ENCODE peak calls at places on chromosomes 7 and 10, in nine cellular contexts. One of them, this sample, is unnamed.

GRCh38 chr10:84329986-84330651 is 1.7 kb downstream of the CCSER2 start:
- DNase-seq in stimulated activated CD4-positive, alpha-beta T cell treated with anti-CD3 and anti-CD28 coated beads, Interleukin-4, amount 100 ng/mL, for 48 hours: no peak
- DNase-seq in activated naive CD8-positive, alpha-beta T cell treated with anti-CD3 and anti-CD28 coated beads, Interleukin-2, amount 50 U/mL, for 24 hours: no peak
- DNase-seq in activated CD4-positive, CD25-positive, alpha-beta regulatory T cell treated with anti-CD3 and anti-CD28 coated beads, Interleukin-2, amount 50 U/mL, for 72 hours: no peak
- DNase-seq in sigmoid colon: no peak
- DNase-seq in stimulated activated CD8-positive, alpha-beta memory T cell treated with anti-CD3 and anti-CD28 coated beads, Interleukin-15, amount 100 ng/mL, for 4 hours: no peak
- DNase-seq in body of pancreas: no peak
- DNase-seq in CD8-positive, alpha-beta T cell: no peak
- DNase-seq in tibial nerve: no peak
- DNase-seq in this sample: no peak

GRCh38 chr10:5323446-5323845 is 41.3 kb upstream of the UCN3 start:
- DNase-seq in tibial nerve: no peak
- DNase-seq in stimulated activated CD8-positive, alpha-beta memory T cell treated with anti-CD3 and anti-CD28 coated beads, Interleukin-15, amount 100 ng/mL, for 4 hours: no peak
- DNase-seq in stimulated activated CD4-positive, alpha-beta T cell treated with anti-CD3 and anti-CD28 coated beads, Interleukin-4, amount 100 ng/mL, for 48 hours: no peak
- DNase-seq in CD8-positive, alpha-beta T cell: no peak
- DNase-seq in body of pancreas: no peak
- DNase-seq in activated naive CD8-positive, alpha-beta T cell treated with anti-CD3 and anti-CD28 coated beads, Interleukin-2, amount 50 U/mL, for 24 hours: no peak
- DNase-seq in activated CD4-positive, CD25-positive, alpha-beta regulatory T cell treated with anti-CD3 and anti-CD28 coated beads, Interleukin-2, amount 50 U/mL, for 72 hours: no peak
- DNase-seq in sigmoid colon: no peak
- DNase-seq in this sample: no peak

GRCh38 chr10:70234668-70235447 is 1.6 kb upstream of the PPA1 start:
- DNase-seq in activated naive CD8-positive, alpha-beta T cell treated with anti-CD3 and anti-CD28 coated beads, Interleukin-2, amount 50 U/mL, for 24 hours: no peak
- DNase-seq in tibial nerve: peak; percentile 65
- DNase-seq in stimulated activated CD4-positive, alpha-beta T cell treated with anti-CD3 and anti-CD28 coated beads, Interleukin-4, amount 100 ng/mL, for 48 hours: no peak
- DNase-seq in activated CD4-positive, CD25-positive, alpha-beta regulatory T cell treated with anti-CD3 and anti-CD28 coated beads, Interleukin-2, amount 50 U/mL, for 72 hours: no peak
- DNase-seq in CD8-positive, alpha-beta T cell: no peak
- DNase-seq in body of pancreas: no peak
- DNase-seq in sigmoid colon: no peak
- DNase-seq in stimulated activated CD8-positive, alpha-beta memory T cell treated with anti-CD3 and anti-CD28 coated beads, Interleukin-15, amount 100 ng/mL, for 4 hours: no peak
- DNase-seq in this sample: peak; percentile 90

GRCh38 chr7:30252885-30253795 is 31.3 kb upstream of the ZNRF2 start:
- DNase-seq in sigmoid colon: peak; percentile 70
- DNase-seq in CD8-positive, alpha-beta T cell: no peak
- DNase-seq in stimulated activated CD8-positive, alpha-beta memory T cell treated with anti-CD3 and anti-CD28 coated beads, Interleukin-15, amount 100 ng/mL, for 4 hours: no peak
- DNase-seq in activated CD4-positive, CD25-positive, alpha-beta regulatory T cell treated with anti-CD3 and anti-CD28 coated beads, Interleukin-2, amount 50 U/mL, for 72 hours: no peak
- DNase-seq in activated naive CD8-positive, alpha-beta T cell treated with anti-CD3 and anti-CD28 coated beads, Interleukin-2, amount 50 U/mL, for 24 hours: no peak
- DNase-seq in body of pancreas: peak; percentile 76
- DNase-seq in stimulated activated CD4-positive, alpha-beta T cell treated with anti-CD3 and anti-CD28 coated beads, Interleukin-4, amount 100 ng/mL, for 48 hours: no peak
- DNase-seq in tibial nerve: no peak
- DNase-seq in this sample: peak; percentile 12

GRCh38 chr10:45552476-45552875 is 120.1 kb downstream of the ZFAND4 start:
- DNase-seq in CD8-positive, alpha-beta T cell: no peak
- DNase-seq in activated naive CD8-positive, alpha-beta T cell treated with anti-CD3 and anti-CD28 coated beads, Interleukin-2, amount 50 U/mL, for 24 hours: no peak
- DNase-seq in activated CD4-positive, CD25-positive, alpha-beta regulatory T cell treated with anti-CD3 and anti-CD28 coated beads, Interleukin-2, amount 50 U/mL, for 72 hours: no peak
- DNase-seq in body of pancreas: no peak
- DNase-seq in stimulated activated CD4-positive, alpha-beta T cell treated with anti-CD3 and anti-CD28 coated beads, Interleukin-4, amount 100 ng/mL, for 48 hours: no peak
- DNase-seq in stimulated activated CD8-positive, alpha-beta memory T cell treated with anti-CD3 and anti-CD28 coated beads, Interleukin-15, amount 100 ng/mL, for 4 hours: no peak
- DNase-seq in sigmoid colon: no peak
- DNase-seq in tibial nerve: no peak
- DNase-seq in this sample: no peak

GRCh38 chr10:122853665-122854313 is 8.1 kb upstream of the CUZD1 start:
- DNase-seq in activated CD4-positive, CD25-positive, alpha-beta regulatory T cell treated with anti-CD3 and anti-CD28 coated beads, Interleukin-2, amount 50 U/mL, for 72 hours: no peak
- DNase-seq in stimulated activated CD8-positive, alpha-beta memory T cell treated with anti-CD3 and anti-CD28 coated beads, Interleukin-15, amount 100 ng/mL, for 4 hours: no peak
- DNase-seq in tibial nerve: no peak
- DNase-seq in CD8-positive, alpha-beta T cell: no peak
- DNase-seq in stimulated activated CD4-positive, alpha-beta T cell treated with anti-CD3 and anti-CD28 coated beads, Interleukin-4, amount 100 ng/mL, for 48 hours: no peak
- DNase-seq in body of pancreas: no peak
- DNase-seq in activated naive CD8-positive, alpha-beta T cell treated with anti-CD3 and anti-CD28 coated beads, Interleukin-2, amount 50 U/mL, for 24 hours: no peak
- DNase-seq in sigmoid colon: no peak
- DNase-seq in this sample: peak; percentile 43

GRCh38 chr7:140298213-140298612 is 100.1 kb downstream of the SLC37A3 start:
- DNase-seq in activated naive CD8-positive, alpha-beta T cell treated with anti-CD3 and anti-CD28 coated beads, Interleukin-2, amount 50 U/mL, for 24 hours: no peak
- DNase-seq in body of pancreas: no peak
- DNase-seq in sigmoid colon: no peak
- DNase-seq in tibial nerve: no peak
- DNase-seq in activated CD4-positive, CD25-positive, alpha-beta regulatory T cell treated with anti-CD3 and anti-CD28 coated beads, Interleukin-2, amount 50 U/mL, for 72 hours: no peak
- DNase-seq in stimulated activated CD8-positive, alpha-beta memory T cell treated with anti-CD3 and anti-CD28 coated beads, Interleukin-15, amount 100 ng/mL, for 4 hours: no peak
- DNase-seq in CD8-positive, alpha-beta T cell: no peak
- DNase-seq in stimulated activated CD4-positive, alpha-beta T cell treated with anti-CD3 and anti-CD28 coated beads, Interleukin-4, amount 100 ng/mL, for 48 hours: no peak
- DNase-seq in this sample: no peak

GRCh38 chr10:36494386-36494785 is 631.0 kb upstream of the ANKRD30A start:
- DNase-seq in tibial nerve: no peak
- DNase-seq in activated CD4-positive, CD25-positive, alpha-beta regulatory T cell treated with anti-CD3 and anti-CD28 coated beads, Interleukin-2, amount 50 U/mL, for 72 hours: no peak
- DNase-seq in activated naive CD8-positive, alpha-beta T cell treated with anti-CD3 and anti-CD28 coated beads, Interleukin-2, amount 50 U/mL, for 24 hours: no peak
- DNase-seq in body of pancreas: no peak
- DNase-seq in CD8-positive, alpha-beta T cell: no peak
- DNase-seq in sigmoid colon: no peak
- DNase-seq in stimulated activated CD4-positive, alpha-beta T cell treated with anti-CD3 and anti-CD28 coated beads, Interleukin-4, amount 100 ng/mL, for 48 hours: no peak
- DNase-seq in stimulated activated CD8-positive, alpha-beta memory T cell treated with anti-CD3 and anti-CD28 coated beads, Interleukin-15, amount 100 ng/mL, for 4 hours: no peak
- DNase-seq in this sample: peak; percentile 74

GRCh38 chr10:78696791-78697420 is 371.9 kb upstream of the ZMIZ1 start:
- DNase-seq in CD8-positive, alpha-beta T cell: no peak
- DNase-seq in stimulated activated CD4-positive, alpha-beta T cell treated with anti-CD3 and anti-CD28 coated beads, Interleukin-4, amount 100 ng/mL, for 48 hours: no peak
- DNase-seq in activated naive CD8-positive, alpha-beta T cell treated with anti-CD3 and anti-CD28 coated beads, Interleukin-2, amount 50 U/mL, for 24 hours: no peak
- DNase-seq in sigmoid colon: no peak
- DNase-seq in activated CD4-positive, CD25-positive, alpha-beta regulatory T cell treated with anti-CD3 and anti-CD28 coated beads, Interleukin-2, amount 50 U/mL, for 72 hours: no peak
- DNase-seq in stimulated activated CD8-positive, alpha-beta memory T cell treated with anti-CD3 and anti-CD28 coated beads, Interleukin-15, amount 100 ng/mL, for 4 hours: no peak
- DNase-seq in body of pancreas: peak; percentile 24
- DNase-seq in tibial nerve: no peak
- DNase-seq in this sample: no peak

GRCh38 chr10:17474595-17474994 is 20.2 kb upstream of the ST8SIA6 start:
- DNase-seq in activated CD4-positive, CD25-positive, alpha-beta regulatory T cell treated with anti-CD3 and anti-CD28 coated beads, Interleukin-2, amount 50 U/mL, for 72 hours: no peak
- DNase-seq in tibial nerve: no peak
- DNase-seq in sigmoid colon: no peak
- DNase-seq in stimulated activated CD4-positive, alpha-beta T cell treated with anti-CD3 and anti-CD28 coated beads, Interleukin-4, amount 100 ng/mL, for 48 hours: no peak
- DNase-seq in CD8-positive, alpha-beta T cell: no peak
- DNase-seq in body of pancreas: no peak
- DNase-seq in activated naive CD8-positive, alpha-beta T cell treated with anti-CD3 and anti-CD28 coated beads, Interleukin-2, amount 50 U/mL, for 24 hours: no peak
- DNase-seq in stimulated activated CD8-positive, alpha-beta memory T cell treated with anti-CD3 and anti-CD28 coated beads, Interleukin-15, amount 100 ng/mL, for 4 hours: no peak
- DNase-seq in this sample: peak; percentile 31

GRCh38 chr7:83210459-83210858 is 47.8 kb upstream of the PCLO start:
- DNase-seq in sigmoid colon: no peak
- DNase-seq in stimulated activated CD8-positive, alpha-beta memory T cell treated with anti-CD3 and anti-CD28 coated beads, Interleukin-15, amount 100 ng/mL, for 4 hours: no peak
- DNase-seq in stimulated activated CD4-positive, alpha-beta T cell treated with anti-CD3 and anti-CD28 coated beads, Interleukin-4, amount 100 ng/mL, for 48 hours: no peak
- DNase-seq in CD8-positive, alpha-beta T cell: no peak
- DNase-seq in body of pancreas: no peak
- DNase-seq in activated CD4-positive, CD25-positive, alpha-beta regulatory T cell treated with anti-CD3 and anti-CD28 coated beads, Interleukin-2, amount 50 U/mL, for 72 hours: no peak
- DNase-seq in tibial nerve: no peak
- DNase-seq in activated naive CD8-positive, alpha-beta T cell treated with anti-CD3 and anti-CD28 coated beads, Interleukin-2, amount 50 U/mL, for 24 hours: no peak
- DNase-seq in this sample: no peak

GRCh38 chr7:44534087-44534486 is 7.0 kb downstream of the NPC1L1 start:
- DNase-seq in activated CD4-positive, CD25-positive, alpha-beta regulatory T cell treated with anti-CD3 and anti-CD28 coated beads, Interleukin-2, amount 50 U/mL, for 72 hours: no peak
- DNase-seq in activated naive CD8-positive, alpha-beta T cell treated with anti-CD3 and anti-CD28 coated beads, Interleukin-2, amount 50 U/mL, for 24 hours: no peak
- DNase-seq in body of pancreas: no peak
- DNase-seq in stimulated activated CD4-positive, alpha-beta T cell treated with anti-CD3 and anti-CD28 coated beads, Interleukin-4, amount 100 ng/mL, for 48 hours: no peak
- DNase-seq in stimulated activated CD8-positive, alpha-beta memory T cell treated with anti-CD3 and anti-CD28 coated beads, Interleukin-15, amount 100 ng/mL, for 4 hours: no peak
- DNase-seq in CD8-positive, alpha-beta T cell: no peak
- DNase-seq in tibial nerve: no peak
- DNase-seq in sigmoid colon: no peak
- DNase-seq in this sample: peak; percentile 44

GRCh38 chr7:105849122-105849855 is 27.1 kb downstream of the ATXN7L1 start:
- DNase-seq in stimulated activated CD8-positive, alpha-beta memory T cell treated with anti-CD3 and anti-CD28 coated beads, Interleukin-15, amount 100 ng/mL, for 4 hours: peak; percentile 42
- DNase-seq in activated naive CD8-positive, alpha-beta T cell treated with anti-CD3 and anti-CD28 coated beads, Interleukin-2, amount 50 U/mL, for 24 hours: peak; percentile 68
- DNase-seq in body of pancreas: no peak
- DNase-seq in stimulated activated CD4-positive, alpha-beta T cell treated with anti-CD3 and anti-CD28 coated beads, Interleukin-4, amount 100 ng/mL, for 48 hours: peak; percentile 51
- DNase-seq in sigmoid colon: no peak
- DNase-seq in activated CD4-positive, CD25-positive, alpha-beta regulatory T cell treated with anti-CD3 and anti-CD28 coated beads, Interleukin-2, amount 50 U/mL, for 72 hours: peak; percentile 36
- DNase-seq in CD8-positive, alpha-beta T cell: peak; percentile 61
- DNase-seq in tibial nerve: no peak
- DNase-seq in this sample: peak; percentile 25

GRCh38 chr7:50393547-50394252 is 56.5 kb downstream of the FIGNL1 start:
- DNase-seq in body of pancreas: no peak
- DNase-seq in tibial nerve: no peak
- DNase-seq in activated naive CD8-positive, alpha-beta T cell treated with anti-CD3 and anti-CD28 coated beads, Interleukin-2, amount 50 U/mL, for 24 hours: peak; percentile 53
- DNase-seq in CD8-positive, alpha-beta T cell: peak; percentile 34
- DNase-seq in activated CD4-positive, CD25-positive, alpha-beta regulatory T cell treated with anti-CD3 and anti-CD28 coated beads, Interleukin-2, amount 50 U/mL, for 72 hours: no peak
- DNase-seq in stimulated activated CD4-positive, alpha-beta T cell treated with anti-CD3 and anti-CD28 coated beads, Interleukin-4, amount 100 ng/mL, for 48 hours: peak; percentile 43
- DNase-seq in sigmoid colon: no peak
- DNase-seq in stimulated activated CD8-positive, alpha-beta memory T cell treated with anti-CD3 and anti-CD28 coated beads, Interleukin-15, amount 100 ng/mL, for 4 hours: no peak
- DNase-seq in this sample: no peak

GRCh38 chr7:157660971-157661610 is 324.3 kb downstream of the DNAJB6 start:
- DNase-seq in stimulated activated CD4-positive, alpha-beta T cell treated with anti-CD3 and anti-CD28 coated beads, Interleukin-4, amount 100 ng/mL, for 48 hours: no peak
- DNase-seq in stimulated activated CD8-positive, alpha-beta memory T cell treated with anti-CD3 and anti-CD28 coated beads, Interleukin-15, amount 100 ng/mL, for 4 hours: no peak
- DNase-seq in CD8-positive, alpha-beta T cell: no peak
- DNase-seq in tibial nerve: no peak
- DNase-seq in activated naive CD8-positive, alpha-beta T cell treated with anti-CD3 and anti-CD28 coated beads, Interleukin-2, amount 50 U/mL, for 24 hours: no peak
- DNase-seq in sigmoid colon: peak; percentile 52
- DNase-seq in activated CD4-positive, CD25-positive, alpha-beta regulatory T cell treated with anti-CD3 and anti-CD28 coated beads, Interleukin-2, amount 50 U/mL, for 72 hours: no peak
- DNase-seq in body of pancreas: no peak
- DNase-seq in this sample: no peak

GRCh38 chr10:101512741-101513140 is 75.3 kb downstream of the POLL start:
- DNase-seq in stimulated activated CD8-positive, alpha-beta memory T cell treated with anti-CD3 and anti-CD28 coated beads, Interleukin-15, amount 100 ng/mL, for 4 hours: no peak
- DNase-seq in tibial nerve: no peak
- DNase-seq in body of pancreas: no peak
- DNase-seq in CD8-positive, alpha-beta T cell: no peak
- DNase-seq in stimulated activated CD4-positive, alpha-beta T cell treated with anti-CD3 and anti-CD28 coated beads, Interleukin-4, amount 100 ng/mL, for 48 hours: no peak
- DNase-seq in activated naive CD8-positive, alpha-beta T cell treated with anti-CD3 and anti-CD28 coated beads, Interleukin-2, amount 50 U/mL, for 24 hours: no peak
- DNase-seq in sigmoid colon: no peak
- DNase-seq in activated CD4-positive, CD25-positive, alpha-beta regulatory T cell treated with anti-CD3 and anti-CD28 coated beads, Interleukin-2, amount 50 U/mL, for 72 hours: no peak
- DNase-seq in this sample: peak; percentile 37

GRCh38 chr7:142542938-142543337 is 206.3 kb upstream of the PRSS1 start:
- DNase-seq in stimulated activated CD4-positive, alpha-beta T cell treated with anti-CD3 and anti-CD28 coated beads, Interleukin-4, amount 100 ng/mL, for 48 hours: no peak
- DNase-seq in sigmoid colon: no peak
- DNase-seq in body of pancreas: no peak
- DNase-seq in tibial nerve: no peak
- DNase-seq in activated CD4-positive, CD25-positive, alpha-beta regulatory T cell treated with anti-CD3 and anti-CD28 coated beads, Interleukin-2, amount 50 U/mL, for 72 hours: no peak
- DNase-seq in activated naive CD8-positive, alpha-beta T cell treated with anti-CD3 and anti-CD28 coated beads, Interleukin-2, amount 50 U/mL, for 24 hours: no peak
- DNase-seq in CD8-positive, alpha-beta T cell: no peak
- DNase-seq in stimulated activated CD8-positive, alpha-beta memory T cell treated with anti-CD3 and anti-CD28 coated beads, Interleukin-15, amount 100 ng/mL, for 4 hours: no peak
- DNase-seq in this sample: peak; percentile 73

GRCh38 chr10:47378606-47379444 is 5.3 kb downstream of the ZNF488 start:
- DNase-seq in stimulated activated CD8-positive, alpha-beta memory T cell treated with anti-CD3 and anti-CD28 coated beads, Interleukin-15, amount 100 ng/mL, for 4 hours: no peak
- DNase-seq in CD8-positive, alpha-beta T cell: no peak
- DNase-seq in body of pancreas: no peak
- DNase-seq in sigmoid colon: peak; percentile 44
- DNase-seq in tibial nerve: no peak
- DNase-seq in stimulated activated CD4-positive, alpha-beta T cell treated with anti-CD3 and anti-CD28 coated beads, Interleukin-4, amount 100 ng/mL, for 48 hours: no peak
- DNase-seq in activated naive CD8-positive, alpha-beta T cell treated with anti-CD3 and anti-CD28 coated beads, Interleukin-2, amount 50 U/mL, for 24 hours: no peak
- DNase-seq in activated CD4-positive, CD25-positive, alpha-beta regulatory T cell treated with anti-CD3 and anti-CD28 coated beads, Interleukin-2, amount 50 U/mL, for 72 hours: no peak
- DNase-seq in this sample: no peak

GRCh38 chr7:26420600-26420999 is 128.9 kb downstream of the SNX10 start:
- DNase-seq in CD8-positive, alpha-beta T cell: no peak
- DNase-seq in activated naive CD8-positive, alpha-beta T cell treated with anti-CD3 and anti-CD28 coated beads, Interleukin-2, amount 50 U/mL, for 24 hours: no peak
- DNase-seq in body of pancreas: no peak
- DNase-seq in sigmoid colon: no peak
- DNase-seq in stimulated activated CD8-positive, alpha-beta memory T cell treated with anti-CD3 and anti-CD28 coated beads, Interleukin-15, amount 100 ng/mL, for 4 hours: no peak
- DNase-seq in stimulated activated CD4-positive, alpha-beta T cell treated with anti-CD3 and anti-CD28 coated beads, Interleukin-4, amount 100 ng/mL, for 48 hours: no peak
- DNase-seq in tibial nerve: no peak
- DNase-seq in activated CD4-positive, CD25-positive, alpha-beta regulatory T cell treated with anti-CD3 and anti-CD28 coated beads, Interleukin-2, amount 50 U/mL, for 72 hours: no peak
- DNase-seq in this sample: no peak

GRCh38 chr10:89574348-89574747 is 39.0 kb upstream of the SLC16A12 start:
- DNase-seq in stimulated activated CD4-positive, alpha-beta T cell treated with anti-CD3 and anti-CD28 coated beads, Interleukin-4, amount 100 ng/mL, for 48 hours: no peak
- DNase-seq in tibial nerve: no peak
- DNase-seq in CD8-positive, alpha-beta T cell: no peak
- DNase-seq in activated CD4-positive, CD25-positive, alpha-beta regulatory T cell treated with anti-CD3 and anti-CD28 coated beads, Interleukin-2, amount 50 U/mL, for 72 hours: no peak
- DNase-seq in activated naive CD8-positive, alpha-beta T cell treated with anti-CD3 and anti-CD28 coated beads, Interleukin-2, amount 50 U/mL, for 24 hours: no peak
- DNase-seq in sigmoid colon: no peak
- DNase-seq in body of pancreas: no peak
- DNase-seq in stimulated activated CD8-positive, alpha-beta memory T cell treated with anti-CD3 and anti-CD28 coated beads, Interleukin-15, amount 100 ng/mL, for 4 hours: no peak
- DNase-seq in this sample: peak; percentile 52

GRCh38 chr7:110130669-110131068 is 960.3 kb upstream of the LRRN3 start:
- DNase-seq in stimulated activated CD8-positive, alpha-beta memory T cell treated with anti-CD3 and anti-CD28 coated beads, Interleukin-15, amount 100 ng/mL, for 4 hours: no peak
- DNase-seq in body of pancreas: no peak
- DNase-seq in CD8-positive, alpha-beta T cell: no peak
- DNase-seq in activated CD4-positive, CD25-positive, alpha-beta regulatory T cell treated with anti-CD3 and anti-CD28 coated beads, Interleukin-2, amount 50 U/mL, for 72 hours: no peak
- DNase-seq in activated naive CD8-positive, alpha-beta T cell treated with anti-CD3 and anti-CD28 coated beads, Interleukin-2, amount 50 U/mL, for 24 hours: no peak
- DNase-seq in tibial nerve: no peak
- DNase-seq in stimulated activated CD4-positive, alpha-beta T cell treated with anti-CD3 and anti-CD28 coated beads, Interleukin-4, amount 100 ng/mL, for 48 hours: no peak
- DNase-seq in sigmoid colon: no peak
- DNase-seq in this sample: peak; percentile 24

GRCh38 chr10:42954776-42955492 is 121.9 kb upstream of the RET start:
- DNase-seq in activated CD4-positive, CD25-positive, alpha-beta regulatory T cell treated with anti-CD3 and anti-CD28 coated beads, Interleukin-2, amount 50 U/mL, for 72 hours: no peak
- DNase-seq in activated naive CD8-positive, alpha-beta T cell treated with anti-CD3 and anti-CD28 coated beads, Interleukin-2, amount 50 U/mL, for 24 hours: no peak
- DNase-seq in stimulated activated CD4-positive, alpha-beta T cell treated with anti-CD3 and anti-CD28 coated beads, Interleukin-4, amount 100 ng/mL, for 48 hours: no peak
- DNase-seq in sigmoid colon: peak; percentile 50
- DNase-seq in body of pancreas: no peak
- DNase-seq in CD8-positive, alpha-beta T cell: no peak
- DNase-seq in tibial nerve: no peak
- DNase-seq in stimulated activated CD8-positive, alpha-beta memory T cell treated with anti-CD3 and anti-CD28 coated beads, Interleukin-15, amount 100 ng/mL, for 4 hours: no peak
- DNase-seq in this sample: no peak

GRCh38 chr10:48811917-48812316 is 127.2 kb downstream of the WDFY4 start:
- DNase-seq in tibial nerve: no peak
- DNase-seq in stimulated activated CD8-positive, alpha-beta memory T cell treated with anti-CD3 and anti-CD28 coated beads, Interleukin-15, amount 100 ng/mL, for 4 hours: no peak
- DNase-seq in sigmoid colon: no peak
- DNase-seq in body of pancreas: no peak
- DNase-seq in stimulated activated CD4-positive, alpha-beta T cell treated with anti-CD3 and anti-CD28 coated beads, Interleukin-4, amount 100 ng/mL, for 48 hours: no peak
- DNase-seq in activated CD4-positive, CD25-positive, alpha-beta regulatory T cell treated with anti-CD3 and anti-CD28 coated beads, Interleukin-2, amount 50 U/mL, for 72 hours: no peak
- DNase-seq in CD8-positive, alpha-beta T cell: no peak
- DNase-seq in activated naive CD8-positive, alpha-beta T cell treated with anti-CD3 and anti-CD28 coated beads, Interleukin-2, amount 50 U/mL, for 24 hours: no peak
- DNase-seq in this sample: no peak

GRCh38 chr7:29859089-29859488 is 52.8 kb downstream of the WIPF3 start:
- DNase-seq in stimulated activated CD4-positive, alpha-beta T cell treated with anti-CD3 and anti-CD28 coated beads, Interleukin-4, amount 100 ng/mL, for 48 hours: no peak
- DNase-seq in tibial nerve: no peak
- DNase-seq in activated naive CD8-positive, alpha-beta T cell treated with anti-CD3 and anti-CD28 coated beads, Interleukin-2, amount 50 U/mL, for 24 hours: no peak
- DNase-seq in activated CD4-positive, CD25-positive, alpha-beta regulatory T cell treated with anti-CD3 and anti-CD28 coated beads, Interleukin-2, amount 50 U/mL, for 72 hours: no peak
- DNase-seq in CD8-positive, alpha-beta T cell: no peak
- DNase-seq in body of pancreas: no peak
- DNase-seq in stimulated activated CD8-positive, alpha-beta memory T cell treated with anti-CD3 and anti-CD28 coated beads, Interleukin-15, amount 100 ng/mL, for 4 hours: no peak
- DNase-seq in sigmoid colon: no peak
- DNase-seq in this sample: no peak

GRCh38 chr7:43199761-43200160 is 87.3 kb downstream of the HECW1 start:
- DNase-seq in stimulated activated CD8-positive, alpha-beta memory T cell treated with anti-CD3 and anti-CD28 coated beads, Interleukin-15, amount 100 ng/mL, for 4 hours: no peak
- DNase-seq in activated naive CD8-positive, alpha-beta T cell treated with anti-CD3 and anti-CD28 coated beads, Interleukin-2, amount 50 U/mL, for 24 hours: no peak
- DNase-seq in tibial nerve: no peak
- DNase-seq in stimulated activated CD4-positive, alpha-beta T cell treated with anti-CD3 and anti-CD28 coated beads, Interleukin-4, amount 100 ng/mL, for 48 hours: no peak
- DNase-seq in CD8-positive, alpha-beta T cell: no peak
- DNase-seq in sigmoid colon: no peak
- DNase-seq in activated CD4-positive, CD25-positive, alpha-beta regulatory T cell treated with anti-CD3 and anti-CD28 coated beads, Interleukin-2, amount 50 U/mL, for 72 hours: no peak
- DNase-seq in body of pancreas: no peak
- DNase-seq in this sample: peak; percentile 32

GRCh38 chr10:32156031-32156495 is 99.8 kb upstream of the KIF5B start:
- DNase-seq in activated naive CD8-positive, alpha-beta T cell treated with anti-CD3 and anti-CD28 coated beads, Interleukin-2, amount 50 U/mL, for 24 hours: no peak
- DNase-seq in stimulated activated CD4-positive, alpha-beta T cell treated with anti-CD3 and anti-CD28 coated beads, Interleukin-4, amount 100 ng/mL, for 48 hours: no peak
- DNase-seq in body of pancreas: no peak
- DNase-seq in sigmoid colon: no peak
- DNase-seq in activated CD4-positive, CD25-positive, alpha-beta regulatory T cell treated with anti-CD3 and anti-CD28 coated beads, Interleukin-2, amount 50 U/mL, for 72 hours: no peak
- DNase-seq in stimulated activated CD8-positive, alpha-beta memory T cell treated with anti-CD3 and anti-CD28 coated beads, Interleukin-15, amount 100 ng/mL, for 4 hours: no peak
- DNase-seq in CD8-positive, alpha-beta T cell: no peak
- DNase-seq in tibial nerve: no peak
- DNase-seq in this sample: no peak

GRCh38 chr7:69358163-69358821 is 240.0 kb upstream of the AUTS2 start:
- DNase-seq in stimulated activated CD4-positive, alpha-beta T cell treated with anti-CD3 and anti-CD28 coated beads, Interleukin-4, amount 100 ng/mL, for 48 hours: no peak
- DNase-seq in activated naive CD8-positive, alpha-beta T cell treated with anti-CD3 and anti-CD28 coated beads, Interleukin-2, amount 50 U/mL, for 24 hours: no peak
- DNase-seq in tibial nerve: no peak
- DNase-seq in activated CD4-positive, CD25-positive, alpha-beta regulatory T cell treated with anti-CD3 and anti-CD28 coated beads, Interleukin-2, amount 50 U/mL, for 72 hours: no peak
- DNase-seq in body of pancreas: no peak
- DNase-seq in sigmoid colon: no peak
- DNase-seq in stimulated activated CD8-positive, alpha-beta memory T cell treated with anti-CD3 and anti-CD28 coated beads, Interleukin-15, amount 100 ng/mL, for 4 hours: no peak
- DNase-seq in CD8-positive, alpha-beta T cell: no peak
- DNase-seq in this sample: no peak